ENCODE peak calls at places on chromosomes 1 and 21, in nine cellular contexts. One of them, this sample, is unnamed.
A peak's percentile ranks its signal among the peaks of the same experiment; 100 is the strongest.

GRCh38 chr1:29259802-29260441 is 23.6 kb downstream of the PTPRU start:
- DNase-seq in uterus: peak; percentile 46
- DNase-seq in activated CD8-positive, alpha-beta T cell treated with anti-CD3 and anti-CD28 coated beads for 36 hours: peak; percentile 37
- DNase-seq in AG09319: no peak
- DNase-seq in MCF 10A: no peak
- DNase-seq in BE2C: peak; percentile 48
- DNase-seq in cardiac fibroblast: no peak
- DNase-seq in MM.1S: no peak
- DNase-seq in brain microvascular endothelial cell: no peak
- DNase-seq in this sample: peak; percentile 71

GRCh38 chr1:187443939-187444338 is 615.2 kb downstream of the PLA2G4A start:
- DNase-seq in uterus: no peak
- DNase-seq in activated CD8-positive, alpha-beta T cell treated with anti-CD3 and anti-CD28 coated beads for 36 hours: no peak
- DNase-seq in AG09319: no peak
- DNase-seq in MCF 10A: no peak
- DNase-seq in BE2C: no peak
- DNase-seq in cardiac fibroblast: no peak
- DNase-seq in MM.1S: no peak
- DNase-seq in brain microvascular endothelial cell: no peak
- DNase-seq in this sample: no peak

GRCh38 chr1:156805766-156806511 is 10.7 kb downstream of the SH2D2A start:
- DNase-seq in uterus: peak; percentile 83
- DNase-seq in activated CD8-positive, alpha-beta T cell treated with anti-CD3 and anti-CD28 coated beads for 36 hours: no peak
- DNase-seq in AG09319: peak; percentile 73
- DNase-seq in MCF 10A: peak; percentile 42
- DNase-seq in BE2C: no peak
- DNase-seq in cardiac fibroblast: peak; percentile 34
- DNase-seq in MM.1S: no peak
- DNase-seq in brain microvascular endothelial cell: no peak
- DNase-seq in this sample: peak; percentile 64

GRCh38 chr1:109716121-109716520 is 4.1 kb downstream of the GSTM5 start:
- DNase-seq in uterus: peak; percentile 33
- DNase-seq in activated CD8-positive, alpha-beta T cell treated with anti-CD3 and anti-CD28 coated beads for 36 hours: no peak
- DNase-seq in AG09319: no peak
- DNase-seq in MCF 10A: no peak
- DNase-seq in BE2C: no peak
- DNase-seq in cardiac fibroblast: no peak
- DNase-seq in MM.1S: no peak
- DNase-seq in brain microvascular endothelial cell: no peak
- DNase-seq in this sample: no peak

GRCh38 chr1:19734472-19734999 is 65.2 kb downstream of the TMCO4 start:
- DNase-seq in uterus: no peak
- DNase-seq in activated CD8-positive, alpha-beta T cell treated with anti-CD3 and anti-CD28 coated beads for 36 hours: no peak
- DNase-seq in AG09319: no peak
- DNase-seq in MCF 10A: no peak
- DNase-seq in BE2C: no peak
- DNase-seq in cardiac fibroblast: peak; percentile 25
- DNase-seq in MM.1S: no peak
- DNase-seq in brain microvascular endothelial cell: no peak
- DNase-seq in this sample: no peak

GRCh38 chr1:232963366-232963765 is 13.0 kb downstream of the NTPCR start:
- DNase-seq in uterus: no peak
- DNase-seq in activated CD8-positive, alpha-beta T cell treated with anti-CD3 and anti-CD28 coated beads for 36 hours: no peak
- DNase-seq in AG09319: no peak
- DNase-seq in MCF 10A: no peak
- DNase-seq in BE2C: no peak
- DNase-seq in cardiac fibroblast: peak; percentile 40
- DNase-seq in MM.1S: no peak
- DNase-seq in brain microvascular endothelial cell: no peak
- DNase-seq in this sample: no peak

GRCh38 chr1:183783896-183784637 is 20.9 kb upstream of the RGL1 start:
- DNase-seq in uterus: peak; percentile 71
- DNase-seq in activated CD8-positive, alpha-beta T cell treated with anti-CD3 and anti-CD28 coated beads for 36 hours: no peak
- DNase-seq in AG09319: peak; percentile 37
- DNase-seq in MCF 10A: peak; percentile 79
- DNase-seq in BE2C: peak; percentile 51
- DNase-seq in cardiac fibroblast: peak; percentile 90
- DNase-seq in MM.1S: no peak
- DNase-seq in brain microvascular endothelial cell: peak; percentile 54
- DNase-seq in this sample: peak; percentile 66

GRCh38 chr1:194133152-194133551 is 946.7 kb upstream of the B3GALT2 start:
- DNase-seq in uterus: no peak
- DNase-seq in activated CD8-positive, alpha-beta T cell treated with anti-CD3 and anti-CD28 coated beads for 36 hours: no peak
- DNase-seq in AG09319: no peak
- DNase-seq in MCF 10A: peak; percentile 6
- DNase-seq in BE2C: no peak
- DNase-seq in cardiac fibroblast: no peak
- DNase-seq in MM.1S: no peak
- DNase-seq in brain microvascular endothelial cell: no peak
- DNase-seq in this sample: no peak

GRCh38 chr1:182615468-182616129 is 11.4 kb upstream of the RGS16 start:
- DNase-seq in uterus: peak; percentile 63
- DNase-seq in activated CD8-positive, alpha-beta T cell treated with anti-CD3 and anti-CD28 coated beads for 36 hours: peak; percentile 78
- DNase-seq in AG09319: no peak
- DNase-seq in MCF 10A: peak; percentile 38
- DNase-seq in BE2C: peak; percentile 62
- DNase-seq in cardiac fibroblast: no peak
- DNase-seq in MM.1S: no peak
- DNase-seq in brain microvascular endothelial cell: no peak
- DNase-seq in this sample: peak; percentile 51

GRCh38 chr1:41245659-41246058 is 3.6 kb upstream of the SCMH1 start:
- DNase-seq in uterus: no peak
- DNase-seq in activated CD8-positive, alpha-beta T cell treated with anti-CD3 and anti-CD28 coated beads for 36 hours: no peak
- DNase-seq in AG09319: no peak
- DNase-seq in MCF 10A: no peak
- DNase-seq in BE2C: no peak
- DNase-seq in cardiac fibroblast: no peak
- DNase-seq in MM.1S: peak; percentile 64
- DNase-seq in brain microvascular endothelial cell: no peak
- DNase-seq in this sample: no peak

GRCh38 chr1:16082283-16083038 is 9.0 kb upstream of the FAM131C start:
- DNase-seq in uterus: peak; percentile 56
- DNase-seq in activated CD8-positive, alpha-beta T cell treated with anti-CD3 and anti-CD28 coated beads for 36 hours: peak; percentile 78
- DNase-seq in AG09319: no peak
- DNase-seq in MCF 10A: peak; percentile 78
- DNase-seq in BE2C: peak; percentile 67
- DNase-seq in cardiac fibroblast: peak; percentile 73
- DNase-seq in MM.1S: peak; percentile 59
- DNase-seq in brain microvascular endothelial cell: peak; percentile 53
- DNase-seq in this sample: peak; percentile 57

GRCh38 chr1:17071794-17072193 is 18.0 kb upstream of the SDHB start:
- DNase-seq in uterus: no peak
- DNase-seq in activated CD8-positive, alpha-beta T cell treated with anti-CD3 and anti-CD28 coated beads for 36 hours: no peak
- DNase-seq in AG09319: no peak
- DNase-seq in MCF 10A: no peak
- DNase-seq in BE2C: no peak
- DNase-seq in cardiac fibroblast: no peak
- DNase-seq in MM.1S: no peak
- DNase-seq in brain microvascular endothelial cell: no peak
- DNase-seq in this sample: no peak

GRCh38 chr1:59487335-59488031 is 190.6 kb downstream of the FGGY start:
- DNase-seq in uterus: no peak
- DNase-seq in activated CD8-positive, alpha-beta T cell treated with anti-CD3 and anti-CD28 coated beads for 36 hours: no peak
- DNase-seq in AG09319: no peak
- DNase-seq in MCF 10A: peak; percentile 41
- DNase-seq in BE2C: no peak
- DNase-seq in cardiac fibroblast: peak; percentile 49
- DNase-seq in MM.1S: peak; percentile 66
- DNase-seq in brain microvascular endothelial cell: peak; percentile 42
- DNase-seq in this sample: no peak

GRCh38 chr1:29569971-29570634 is 333.8 kb downstream of the PTPRU start:
- DNase-seq in uterus: no peak
- DNase-seq in activated CD8-positive, alpha-beta T cell treated with anti-CD3 and anti-CD28 coated beads for 36 hours: no peak
- DNase-seq in AG09319: peak; percentile 34
- DNase-seq in MCF 10A: peak; percentile 98
- DNase-seq in BE2C: no peak
- DNase-seq in cardiac fibroblast: peak; percentile 59
- DNase-seq in MM.1S: no peak
- DNase-seq in brain microvascular endothelial cell: peak; percentile 42
- DNase-seq in this sample: no peak

GRCh38 chr1:247421074-247421473 is 5.1 kb downstream of the NLRP3 start:
- DNase-seq in uterus: no peak
- DNase-seq in activated CD8-positive, alpha-beta T cell treated with anti-CD3 and anti-CD28 coated beads for 36 hours: peak; percentile 70
- DNase-seq in AG09319: no peak
- DNase-seq in MCF 10A: peak; percentile 23
- DNase-seq in BE2C: no peak
- DNase-seq in cardiac fibroblast: no peak
- DNase-seq in MM.1S: no peak
- DNase-seq in brain microvascular endothelial cell: no peak
- DNase-seq in this sample: no peak

GRCh38 chr21:29181799-29182470 is 51.5 kb downstream of the MAP3K7CL start:
- DNase-seq in uterus: no peak
- DNase-seq in activated CD8-positive, alpha-beta T cell treated with anti-CD3 and anti-CD28 coated beads for 36 hours: no peak
- DNase-seq in AG09319: peak; percentile 70
- DNase-seq in MCF 10A: peak; percentile 78
- DNase-seq in BE2C: no peak
- DNase-seq in cardiac fibroblast: peak; percentile 94
- DNase-seq in MM.1S: peak; percentile 30
- DNase-seq in brain microvascular endothelial cell: peak; percentile 78
- DNase-seq in this sample: no peak

GRCh38 chr1:158731707-158732106 is 11.2 kb upstream of the OR6K3 start:
- DNase-seq in uterus: no peak
- DNase-seq in activated CD8-positive, alpha-beta T cell treated with anti-CD3 and anti-CD28 coated beads for 36 hours: no peak
- DNase-seq in AG09319: no peak
- DNase-seq in MCF 10A: no peak
- DNase-seq in BE2C: no peak
- DNase-seq in cardiac fibroblast: no peak
- DNase-seq in MM.1S: no peak
- DNase-seq in brain microvascular endothelial cell: no peak
- DNase-seq in this sample: no peak

GRCh38 chr1:207393610-207394009 is 60.5 kb upstream of the CR2 start:
- DNase-seq in uterus: no peak
- DNase-seq in activated CD8-positive, alpha-beta T cell treated with anti-CD3 and anti-CD28 coated beads for 36 hours: peak; percentile 26
- DNase-seq in AG09319: peak; percentile 94
- DNase-seq in MCF 10A: peak; percentile 93
- DNase-seq in BE2C: no peak
- DNase-seq in cardiac fibroblast: peak; percentile 94
- DNase-seq in MM.1S: no peak
- DNase-seq in brain microvascular endothelial cell: peak; percentile 95
- DNase-seq in this sample: no peak

GRCh38 chr21:41240040-41240439 is 72.1 kb downstream of the BACE2 start:
- DNase-seq in uterus: no peak
- DNase-seq in activated CD8-positive, alpha-beta T cell treated with anti-CD3 and anti-CD28 coated beads for 36 hours: no peak
- DNase-seq in AG09319: no peak
- DNase-seq in MCF 10A: no peak
- DNase-seq in BE2C: no peak
- DNase-seq in cardiac fibroblast: no peak
- DNase-seq in MM.1S: no peak
- DNase-seq in brain microvascular endothelial cell: no peak
- DNase-seq in this sample: no peak

GRCh38 chr21:24045775-24046215 is 1561.5 kb downstream of the MRPL39 start:
- DNase-seq in uterus: peak; percentile 49
- DNase-seq in activated CD8-positive, alpha-beta T cell treated with anti-CD3 and anti-CD28 coated beads for 36 hours: peak; percentile 61
- DNase-seq in AG09319: peak; percentile 47
- DNase-seq in MCF 10A: peak; percentile 94
- DNase-seq in BE2C: peak; percentile 57
- DNase-seq in cardiac fibroblast: peak; percentile 98
- DNase-seq in MM.1S: peak; percentile 57
- DNase-seq in brain microvascular endothelial cell: peak; percentile 99
- DNase-seq in this sample: peak; percentile 53
- TF ChIP-seq CTCF in uterus: no peak
- TF ChIP-seq CTCF in activated CD8-positive, alpha-beta T cell treated with anti-CD3 and anti-CD28 coated beads for 36 hours: peak; percentile 46
- TF ChIP-seq CTCF in AG09319: peak; percentile 21
- TF ChIP-seq CTCF in MCF 10A: peak; percentile 13
- TF ChIP-seq CTCF in BE2C: peak; percentile 80
- TF ChIP-seq CTCF in cardiac fibroblast: peak; percentile 51
- TF ChIP-seq CTCF in MM.1S: peak; percentile 69
- TF ChIP-seq CTCF in brain microvascular endothelial cell: peak; percentile 72
- TF ChIP-seq CTCF in this sample: peak; percentile 10

GRCh38 chr1:235597867-235598553 is 51.6 kb downstream of the GNG4 start:
- DNase-seq in uterus: no peak
- DNase-seq in activated CD8-positive, alpha-beta T cell treated with anti-CD3 and anti-CD28 coated beads for 36 hours: no peak
- DNase-seq in AG09319: no peak
- DNase-seq in MCF 10A: peak; percentile 83
- DNase-seq in BE2C: no peak
- DNase-seq in cardiac fibroblast: peak; percentile 76
- DNase-seq in MM.1S: no peak
- DNase-seq in brain microvascular endothelial cell: peak; percentile 60
- DNase-seq in this sample: no peak

GRCh38 chr1:235599536-235599935 is 50.0 kb downstream of the GNG4 start:
- DNase-seq in uterus: no peak
- DNase-seq in activated CD8-positive, alpha-beta T cell treated with anti-CD3 and anti-CD28 coated beads for 36 hours: no peak
- DNase-seq in AG09319: no peak
- DNase-seq in MCF 10A: no peak
- DNase-seq in BE2C: no peak
- DNase-seq in cardiac fibroblast: no peak
- DNase-seq in MM.1S: no peak
- DNase-seq in brain microvascular endothelial cell: no peak
- DNase-seq in this sample: no peak

GRCh38 chr1:235601087-235601486 is 48.5 kb downstream of the GNG4 start:
- DNase-seq in uterus: no peak
- DNase-seq in activated CD8-positive, alpha-beta T cell treated with anti-CD3 and anti-CD28 coated beads for 36 hours: peak; percentile 63
- DNase-seq in AG09319: no peak
- DNase-seq in MCF 10A: peak; percentile 63
- DNase-seq in BE2C: peak; percentile 28
- DNase-seq in cardiac fibroblast: peak; percentile 31
- DNase-seq in MM.1S: no peak
- DNase-seq in brain microvascular endothelial cell: peak; percentile 10
- DNase-seq in this sample: no peak
- TF ChIP-seq CTCF in uterus: no peak
- TF ChIP-seq CTCF in activated CD8-positive, alpha-beta T cell treated with anti-CD3 and anti-CD28 coated beads for 36 hours: peak; percentile 40
- TF ChIP-seq CTCF in AG09319: no peak
- TF ChIP-seq CTCF in MCF 10A: peak; percentile 60
- TF ChIP-seq CTCF in BE2C: peak; percentile 43
- TF ChIP-seq CTCF in cardiac fibroblast: peak; percentile 44
- TF ChIP-seq CTCF in MM.1S: peak; percentile 43
- TF ChIP-seq CTCF in brain microvascular endothelial cell: peak; percentile 67
- TF ChIP-seq CTCF in this sample: peak; percentile 27

GRCh38 chr1:100034465-100034864 is 64.7 kb downstream of the SLC35A3 start:
- DNase-seq in uterus: no peak
- DNase-seq in activated CD8-positive, alpha-beta T cell treated with anti-CD3 and anti-CD28 coated beads for 36 hours: no peak
- DNase-seq in AG09319: no peak
- DNase-seq in MCF 10A: peak; percentile 36
- DNase-seq in BE2C: no peak
- DNase-seq in cardiac fibroblast: peak; percentile 53
- DNase-seq in MM.1S: peak; percentile 25
- DNase-seq in brain microvascular endothelial cell: no peak
- DNase-seq in this sample: no peak
- TF ChIP-seq CTCF in uterus: no peak
- TF ChIP-seq CTCF in activated CD8-positive, alpha-beta T cell treated with anti-CD3 and anti-CD28 coated beads for 36 hours: no peak
- TF ChIP-seq CTCF in AG09319: peak; percentile 20
- TF ChIP-seq CTCF in MCF 10A: peak; percentile 19
- TF ChIP-seq CTCF in BE2C: peak; percentile 69
- TF ChIP-seq CTCF in cardiac fibroblast: peak; percentile 38
- TF ChIP-seq CTCF in MM.1S: peak; percentile 24
- TF ChIP-seq CTCF in brain microvascular endothelial cell: peak; percentile 30
- TF ChIP-seq CTCF in this sample: no peak

DNA sequence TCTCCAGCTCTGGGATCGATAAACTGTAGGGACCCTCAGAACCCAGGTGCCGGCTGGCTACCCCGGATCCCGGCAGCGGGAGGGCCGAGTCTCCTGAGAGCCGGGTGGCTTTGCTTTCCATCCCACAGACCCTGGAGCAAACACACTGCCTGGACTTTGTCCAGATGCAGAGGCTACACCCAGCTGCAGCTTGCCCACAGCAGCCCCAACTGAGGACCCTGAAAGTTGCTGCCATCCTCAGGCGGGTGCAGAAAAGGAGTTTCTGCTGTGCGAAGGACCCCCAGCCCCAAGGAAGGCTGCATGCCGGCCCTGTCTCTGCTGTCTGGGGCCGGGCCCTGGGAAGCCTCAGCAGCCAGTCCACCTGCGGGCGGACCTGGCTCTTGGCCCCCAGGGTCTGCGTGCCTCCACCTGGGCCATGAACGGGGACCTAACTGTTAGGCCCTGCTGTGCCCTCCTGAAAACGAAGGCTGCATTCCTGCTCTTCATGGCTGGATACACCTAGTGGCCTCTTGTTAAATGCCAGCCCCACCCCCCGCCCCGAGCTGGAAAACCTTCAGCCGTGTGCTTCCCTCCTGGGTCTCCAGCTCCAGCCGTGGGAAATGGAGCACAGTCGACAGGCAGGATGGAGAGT is 97.5 kb upstream of the ARHGEF16 start:
- DNase-seq in uterus: no peak
- DNase-seq in activated CD8-positive, alpha-beta T cell treated with anti-CD3 and anti-CD28 coated beads for 36 hours: no peak
- DNase-seq in AG09319: no peak
- DNase-seq in MCF 10A: no peak
- DNase-seq in BE2C: no peak
- DNase-seq in cardiac fibroblast: no peak
- DNase-seq in MM.1S: no peak
- DNase-seq in brain microvascular endothelial cell: no peak
- DNase-seq in this sample: no peak
- TF ChIP-seq CTCF in uterus: no peak
- TF ChIP-seq CTCF in activated CD8-positive, alpha-beta T cell treated with anti-CD3 and anti-CD28 coated beads for 36 hours: no peak
- TF ChIP-seq CTCF in AG09319: no peak
- TF ChIP-seq CTCF in MCF 10A: no peak
- TF ChIP-seq CTCF in BE2C: no peak
- TF ChIP-seq CTCF in cardiac fibroblast: no peak
- TF ChIP-seq CTCF in MM.1S: no peak
- TF ChIP-seq CTCF in brain microvascular endothelial cell: no peak
- TF ChIP-seq CTCF in this sample: no peak